ENCODE peak calls at places on chromosomes 2 and 18, in four cellular contexts. C is M059J, I is neural crest cell, O is non-pigmented ciliary epithelial cell. V is an unnamed sample.

GRCh38 chr18:54774971-54775665 is 53.2 kb upstream of the RAB27B start:
- DNase-seq in C (peak), O (no peak), I (no peak), V (peak)

GRCh38 chr2:99818842-99819241 is 323.5 kb downstream of the AFF3 start:
- DNase-seq in O (no peak), I (no peak), C (peak), V (no peak)

GRCh38 chr2:131408778-131409177 is 44.8 kb upstream of the RAB6D start:
- DNase-seq in C (no peak), I (no peak), O (no peak), V (no peak)

GRCh38 chr2:118012778-118013177 is 1.1 kb downstream of the CCDC93 start:
- DNase-seq in C (peak), O (no peak), I (no peak), V (no peak)

GRCh38 chr2:118738106-118738505 is 109.3 kb downstream of the EN1 start:
- DNase-seq in O (no peak), I (no peak), C (no peak), V (no peak)

GRCh38 chr2:70679244-70679643 is 88.8 kb downstream of the ADD2 start:
- DNase-seq in I (no peak), C (no peak), O (no peak), V (no peak)

GRCh38 chr2:18209934-18210639 is 331.6 kb downstream of the KCNS3 start:
- DNase-seq in O (peak), I (no peak), C (peak), V (peak)

GRCh38 chr2:53500181-53500580 is 267.4 kb upstream of the CHAC2 start:
- DNase-seq in O (no peak), C (no peak), I (no peak), V (no peak)

GRCh38 chr2:110017-110416 is 63.7 kb upstream of the FAM110C start:
- DNase-seq in C (no peak), I (no peak), O (no peak), V (no peak)

GRCh38 chr2:151078889-151079288 is 182.8 kb downstream of the RBM43 start:
- DNase-seq in O (no peak), C (no peak), I (no peak), V (no peak)

GRCh38 chr2:60819936-60820335 is 61.4 kb upstream of the REL start:
- DNase-seq in I (no peak), C (no peak), O (no peak), V (no peak)

GRCh38 chr18:67730884-67731283 is 214.4 kb upstream of the DSEL start:
- DNase-seq in C (peak), I (no peak), O (peak), V (peak)

GRCh38 chr18:48575301-48575657 is 36.4 kb downstream of the CTIF start:
- DNase-seq in O (no peak), I (no peak), C (no peak), V (no peak)

GRCh38 chr2:188811522-188811921 is 162.7 kb upstream of the COL3A1 start:
- DNase-seq in I (no peak), C (peak), O (peak), V (peak)

GRCh38 chr2:19086351-19086750 is 272.1 kb downstream of the OSR1 start:
- DNase-seq in O (no peak), C (no peak), I (no peak), V (no peak)

GRCh38 chr2:121103969-121104368 is 181.0 kb downstream of the TFCP2L1 start:
- DNase-seq in O (no peak), I (no peak), C (no peak), V (no peak)

GRCh38 chr2:238021327-238021726 is 39.5 kb upstream of the SCLY start:
- DNase-seq in C (no peak), I (no peak), O (no peak), V (no peak)